ENCODE peak calls at places on chromosomes 11 and 22, in nine cellular contexts. I is body of pancreas, S is right lobe of liver, E is thyroid gland, H is tibial nerve, Q is heart left ventricle, Y is uterus, R is IMR-90, W is sigmoid colon. U is an unnamed sample.
A peak's percentile ranks its signal among the peaks of the same experiment; 100 is the strongest.

GRCh38 chr11:102733232-102733875 is 8.6 kb upstream of the MMP8 start:
- DNase-seq in I (peak; percentile 53), S (peak; percentile 64), E (no peak), H (peak; percentile 35), Q (peak; percentile 73), Y (no peak), R (peak; percentile 47), W (no peak), U (no peak)

GRCh38 chr11:73404048-73404447 is 27.8 kb downstream of the RELT start:
- DNase-seq in I (peak; percentile 46), S (no peak), E (peak; percentile 73), H (peak; percentile 82), Q (peak; percentile 81), Y (no peak), R (peak; percentile 40), W (peak; percentile 78), U (peak; percentile 72)

GRCh38 chr11:111815489-111815888 is 49.3 kb upstream of the PPP2R1B start:
- DNase-seq in I (no peak), S (no peak), E (no peak), H (no peak), Q (no peak), Y (no peak), R (peak; percentile 23), W (no peak), U (no peak)

GRCh38 chr11:9461068-9461759 is 402 bp downstream of the ZNF143 start:
- DNase-seq in I (peak; percentile 86), S (peak; percentile 87), E (peak; percentile 87), H (peak; percentile 80), Q (peak; percentile 94), Y (peak; percentile 89), R (peak; percentile 86), W (peak; percentile 96), U (peak; percentile 89)

GRCh38 chr11:128691802-128692749 is 1.8 kb upstream of the FLI1 start:
- DNase-seq in I (no peak), S (no peak), E (no peak), H (no peak), Q (no peak), Y (no peak), R (no peak), W (no peak), U (no peak)

GRCh38 chr11:27330633-27331270 is 32.3 kb downstream of the CCDC34 start:
- DNase-seq in I (no peak), S (no peak), E (no peak), H (no peak), Q (no peak), Y (no peak), R (no peak), W (no peak), U (no peak)

GRCh38 chr11:78163828-78164227 is 24.4 kb upstream of the ALG8 start:
- DNase-seq in I (no peak), S (no peak), E (no peak), H (no peak), Q (no peak), Y (no peak), R (no peak), W (no peak), U (no peak)

GRCh38 chr11:69799582-69799981 is 19.6 kb downstream of the FGF3 start:
- DNase-seq in I (no peak), S (no peak), E (no peak), H (no peak), Q (no peak), Y (no peak), R (peak; percentile 7), W (no peak), U (no peak)

GRCh38 chr11:65003282-65003681 is 6.5 kb upstream of the BATF2 start:
- DNase-seq in I (no peak), S (no peak), E (no peak), H (no peak), Q (no peak), Y (no peak), R (peak; percentile 66), W (no peak), U (no peak)

GRCh38 chr11:1874406-1875092 is 17.1 kb downstream of the PRR33 start:
- DNase-seq in I (no peak), S (peak; percentile 19), E (no peak), H (no peak), Q (peak; percentile 70), Y (no peak), R (no peak), W (peak; percentile 66), U (no peak)

DNA sequence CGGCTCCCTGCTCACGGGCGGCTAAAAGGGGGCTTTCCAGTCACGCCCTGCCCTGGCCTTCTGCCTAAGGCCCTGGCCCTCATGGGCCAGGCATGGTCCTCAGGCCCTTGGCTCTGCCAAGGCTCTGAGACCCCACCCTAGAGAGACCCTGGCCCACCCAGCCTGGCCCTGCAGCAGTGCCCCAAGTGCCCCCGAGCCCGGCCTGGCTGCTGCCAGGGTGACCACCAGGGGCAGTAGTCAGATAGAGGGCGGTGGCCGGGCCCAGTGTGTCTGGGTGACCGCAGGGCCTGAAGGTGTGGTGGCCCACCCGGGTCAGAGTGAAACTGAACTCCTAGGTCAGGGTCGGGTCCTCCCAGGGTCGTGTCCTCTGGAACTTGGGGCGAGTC is 29.4 kb upstream of the CCDC188 start:
- DNase-seq in I (no peak), S (no peak), E (no peak), H (no peak), Q (no peak), Y (no peak), R (no peak), W (no peak), U (no peak)
- TF ChIP-seq CTCF in I (no peak), S (no peak), E (no peak), H (no peak), Q (peak; percentile 11), Y (no peak), R (peak; percentile 15), W (no peak), U (no peak)

GRCh38 chr11:17514476-17514875 is 29.7 kb downstream of the USH1C start:
- DNase-seq in I (no peak), S (no peak), E (no peak), H (no peak), Q (no peak), Y (no peak), R (no peak), W (no peak), U (no peak)

GRCh38 chr11:17513853-17514252 is 30.4 kb downstream of the USH1C start:
- DNase-seq in I (no peak), S (no peak), E (no peak), H (no peak), Q (no peak), Y (no peak), R (no peak), W (no peak), U (no peak)

GRCh38 chr11:17510507-17511206 is 33.6 kb downstream of the USH1C start:
- DNase-seq in I (no peak), S (no peak), E (peak; percentile 81), H (no peak), Q (no peak), Y (no peak), R (no peak), W (no peak), U (no peak)

GRCh38 chr11:17511571-17511970 is 32.6 kb downstream of the USH1C start:
- DNase-seq in I (no peak), S (no peak), E (no peak), H (no peak), Q (no peak), Y (no peak), R (no peak), W (no peak), U (no peak)

DNA sequence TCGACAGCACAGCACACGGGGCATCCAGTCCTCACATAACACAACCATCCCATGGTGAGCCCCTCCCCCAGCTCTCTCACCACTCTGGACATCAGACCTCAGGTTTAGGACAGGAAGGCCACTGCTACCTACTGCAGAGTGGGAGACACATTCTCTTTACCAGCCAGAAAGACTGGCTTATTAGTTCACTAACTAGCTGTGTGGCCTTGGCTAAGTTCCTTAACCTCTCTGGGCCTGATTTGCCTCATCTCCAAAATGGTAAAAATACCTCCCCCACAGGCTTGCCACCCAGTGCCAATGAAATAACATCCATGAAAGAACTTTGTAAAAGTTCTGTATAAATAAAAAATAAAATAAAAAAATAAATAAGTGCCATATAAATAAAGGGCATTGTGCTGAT is 32.1 kb downstream of the USH1C start:
- DNase-seq in I (no peak), S (no peak), E (no peak), H (no peak), Q (no peak), Y (no peak), R (no peak), W (no peak), U (no peak)
- H3K27me3 ChIP-seq in I (no peaks in the 10 kb centered on the region), S (no peaks in the 10 kb centered on the region), E (no peaks in the 10 kb centered on the region), H (no peaks in the 10 kb centered on the region), Q (no peaks in the 10 kb centered on the region), Y (no peaks in the 10 kb centered on the region), R (peaks cover 20% of the 10 kb centered on the region), W (no peaks in the 10 kb centered on the region), U (no peaks in the 10 kb centered on the region)

GRCh38 chr11:532512-533048 is 2.8 kb downstream of the HRAS start:
- DNase-seq in I (peak; percentile 13), S (no peak), E (no peak), H (no peak), Q (no peak), Y (no peak), R (no peak), W (no peak), U (peak; percentile 45)

GRCh38 chr11:531826-532511 is 3.4 kb downstream of the HRAS start:
- DNase-seq in I (no peak), S (no peak), E (no peak), H (no peak), Q (no peak), Y (no peak), R (no peak), W (no peak), U (no peak)

GRCh38 chr11:533049-533585 is 2.3 kb downstream of the HRAS start:
- DNase-seq in I (peak; percentile 11), S (no peak), E (no peak), H (no peak), Q (no peak), Y (no peak), R (no peak), W (no peak), U (peak; percentile 46)

GRCh38 chr11:529740-530411 is 5.5 kb downstream of the HRAS start:
- DNase-seq in I (no peak), S (no peak), E (no peak), H (no peak), Q (no peak), Y (no peak), R (no peak), W (no peak), U (peak; percentile 44)

GRCh38 chr11:530960-531825 is 4.2 kb downstream of the HRAS start:
- DNase-seq in I (peak; percentile 12), S (no peak), E (no peak), H (no peak), Q (no peak), Y (no peak), R (no peak), W (no peak), U (no peak)
- TF ChIP-seq POLR2A in I (no peak), S (no peak), E (no peak), H (no peak), Q (no peak), Y (no peak), R (no peak), W (no peak), U (no peak)

GRCh38 chr11:17548444-17548843 is 1.4 kb downstream of the OTOG start:
- DNase-seq in I (no peak), S (no peak), E (no peak), H (no peak), Q (no peak), Y (no peak), R (no peak), W (no peak), U (no peak)
- TF ChIP-seq CTCF in I (no peak), S (no peak), E (no peak), H (no peak), Q (no peak), Y (no peak), R (no peak), W (no peak), U (no peak)

GRCh38 chr11:118219244-118219643 is 5.6 kb downstream of the JAML start:
- DNase-seq in I (no peak), S (no peak), E (no peak), H (no peak), Q (no peak), Y (no peak), R (no peak), W (no peak), U (no peak)
- H3K27me3 ChIP-seq in I (no peaks in the 10 kb centered on the region), S (no peaks in the 10 kb centered on the region), E (no peaks in the 10 kb centered on the region), H (no peaks in the 10 kb centered on the region), Q (no peaks in the 10 kb centered on the region), Y (no peaks in the 10 kb centered on the region), R (peaks cover 7% of the 10 kb centered on the region), W (no peaks in the 10 kb centered on the region), U (no peaks in the 10 kb centered on the region)

U was measured in Peyer's patch.